ENCODE peak calls at places on chromosomes 6 and 20, in four cellular contexts. H is GM12878, Q is A549, V is HepG2. C is an unnamed sample.

GRCh38 chr20:42714298-42715141 is 475.2 kb downstream of the PTPRT start:
- DNase-seq in H (no peak), Q (no peak), V (no peak), C (no peak)

GRCh38 chr20:51284871-51285270 is 257.6 kb downstream of the NFATC2 start:
- DNase-seq in V (no peak), Q (no peak), H (no peak), C (no peak)

GRCh38 chr20:54107600-54108393 is 37.4 kb upstream of the BCAS1 start:
- DNase-seq in V (peak), H (no peak), Q (peak), C (no peak)

GRCh38 chr6:136012198-136012884 is 160.8 kb downstream of the PDE7B start:
- DNase-seq in V (no peak), H (no peak), Q (no peak), C (no peak)

GRCh38 chr20:15739056-15739455 is 834.2 kb downstream of the KIF16B start:
- DNase-seq in Q (no peak), H (no peak), V (no peak), C (no peak)

GRCh38 chr6:340991-341827 is 48.9 kb downstream of the DUSP22 start:
- DNase-seq in V (no peak), H (peak), Q (no peak), C (peak)

GRCh38 chr6:16086970-16087369 is 41.9 kb upstream of the MYLIP start:
- DNase-seq in H (no peak), V (no peak), Q (no peak), C (no peak)

GRCh38 chr20:14334306-14334930 is 3.0 kb downstream of the FLRT3 start:
- DNase-seq in Q (peak), V (peak), H (no peak), C (no peak)

GRCh38 chr6:3418521-3419060 is 38.3 kb downstream of the SLC22A23 start:
- DNase-seq in H (no peak), V (peak), Q (no peak), C (no peak)

GRCh38 chr20:20683481-20683880 is 29.0 kb downstream of the RALGAPA2 start:
- DNase-seq in H (no peak), V (no peak), Q (no peak), C (no peak)

GRCh38 chr6:157991067-157991432 is 9.4 kb downstream of the SYNJ2 start:
- DNase-seq in Q (no peak), V (no peak), H (no peak), C (no peak)

GRCh38 chr20:35718972-35719635 is 19.9 kb downstream of the ROMO1 start:
- DNase-seq in V (no peak), Q (no peak), H (no peak), C (no peak)

GRCh38 chr6:43242908-43243648 is at the start of gene TTBK1:
- DNase-seq in Q (no peak), V (no peak), H (no peak), C (no peak)

DNA sequence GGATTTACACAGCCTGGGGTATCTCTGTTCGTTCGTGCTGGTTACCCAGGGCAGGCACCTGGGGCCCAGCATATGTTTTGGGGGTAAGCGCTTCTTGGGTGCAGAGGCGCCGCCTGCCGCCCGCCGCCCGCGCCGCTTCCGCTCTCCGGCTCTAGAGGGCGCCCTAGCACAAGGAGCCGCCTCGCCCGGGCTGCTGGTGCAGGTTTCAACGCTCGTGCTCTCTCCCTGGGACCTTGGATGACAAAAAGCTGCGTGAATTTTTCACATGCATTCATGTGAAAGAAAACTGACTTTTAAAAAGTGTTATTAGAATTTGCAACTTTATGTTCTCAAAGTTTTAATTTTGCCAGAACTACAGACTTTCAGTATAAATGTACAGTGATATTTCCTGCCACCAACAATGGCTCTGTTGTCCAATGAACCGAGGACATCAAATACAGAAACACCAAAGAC is 32.5 kb downstream of the PRR18 start:
- DNase-seq in H (no peak), V (peak), Q (peak), C (peak)
- TF ChIP-seq POLR2AphosphoS2 in H (no peak), V (no peak), Q (no peak), C (no peak)

GRCh38 chr6:125918681-125919566 is 37.6 kb upstream of the HINT3 start:
- DNase-seq in Q (peak), H (peak), V (peak), C (no peak)
- TF ChIP-seq REST in Q (no peak), H (no peak), V (peak), C (no peak)

DNA sequence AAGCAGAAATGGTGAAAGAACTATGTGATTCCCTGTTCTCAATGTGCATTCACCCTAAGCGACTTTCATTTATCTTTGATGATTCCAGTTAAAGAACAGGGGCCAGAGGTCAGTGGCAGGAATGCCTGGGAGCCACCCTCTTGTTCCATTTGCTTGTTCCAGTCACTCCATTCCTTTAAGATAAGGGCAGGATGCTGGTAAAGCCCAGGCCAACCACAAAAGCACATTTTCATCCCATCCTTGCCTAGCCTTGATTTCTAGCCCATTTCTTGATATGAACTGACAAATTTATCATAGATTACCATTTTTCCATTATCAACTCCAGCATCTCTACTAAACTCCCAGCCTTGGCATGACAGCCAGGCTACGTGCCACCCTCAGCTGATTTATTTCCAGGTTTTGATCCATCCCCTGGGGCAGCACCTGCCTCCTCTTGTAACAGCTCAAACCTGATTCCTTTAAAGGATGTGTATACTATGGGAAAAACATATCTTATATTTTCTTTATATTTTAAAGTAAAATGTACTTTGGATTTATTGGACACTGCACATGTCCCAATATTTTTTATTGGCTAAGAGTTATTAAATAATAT is 19.2 kb downstream of the HMGN3 start:
- DNase-seq in H (no peak), Q (no peak), V (peak), C (no peak)
- TF ChIP-seq POLR2AphosphoS2 in H (no peak), Q (no peak), V (no peak), C (no peak)

DNA sequence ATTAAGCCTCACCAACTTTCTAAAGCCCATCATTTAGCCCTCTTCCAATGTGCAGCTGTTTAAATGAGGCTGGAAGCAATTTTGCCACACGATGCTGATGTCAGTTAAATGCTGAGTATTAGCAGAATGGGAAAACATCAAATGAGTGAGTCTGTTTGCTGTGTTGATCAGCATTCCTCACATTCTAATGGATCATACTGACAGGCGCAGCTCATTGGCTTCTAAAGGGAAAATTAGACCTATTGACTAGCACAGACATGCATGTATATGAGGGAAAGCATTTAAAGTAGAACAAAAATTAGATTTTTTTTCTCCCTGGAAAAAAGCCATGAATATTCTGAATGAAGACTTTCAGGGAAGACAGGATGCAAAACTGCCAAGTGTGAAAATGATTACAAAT is 956.1 kb upstream of the EYS start:
- DNase-seq in Q (no peak), H (no peak), V (no peak), C (no peak)
- TF ChIP-seq REST in Q (no peak), H (no peak), V (no peak), C (no peak)

GRCh38 chr20:37290158-37290810 is 829 bp downstream of the MANBAL start:
- DNase-seq in Q (no peak), H (no peak), V (no peak), C (no peak)
- TF ChIP-seq POLR2AphosphoS2 in Q (no peak), H (no peak), V (no peak), C (no peak)